ENCODE peak calls at places on chromosomes 3 and 15, in nine cellular contexts. B, O, G, Y, P, V, U, Q and R are unnamed samples.

GRCh38 chr15:44529864-44530604 is 6.9 kb upstream of the EIF3J start:
- DNase-seq in B (no peak), O (no peak), G (no peak), Y (no peak), P (no peak), V (no peak), U (no peak), Q (no peak), R (no peak)

GRCh38 chr3:115624029-115624645 is 827 bp downstream of the GAP43 start:
- DNase-seq in B (no peak), O (no peak), G (peak), Y (no peak), P (no peak), V (no peak), U (no peak), Q (no peak), R (no peak)

GRCh38 chr3:139934557-139935070 is 371 bp upstream of the CLSTN2 start:
- DNase-seq in B (peak), O (no peak), G (peak), Y (no peak), P (peak), V (peak), U (peak), Q (peak), R (no peak)

GRCh38 chr3:63762180-63762579 is 56.9 kb upstream of the C3orf49 start:
- DNase-seq in B (no peak), O (no peak), G (no peak), Y (no peak), P (peak), V (no peak), U (no peak), Q (no peak), R (no peak)

GRCh38 chr15:75672646-75673425 is 25.1 kb downstream of the SNX33 start:
- DNase-seq in B (no peak), O (no peak), G (no peak), Y (no peak), P (peak), V (no peak), U (no peak), Q (no peak), R (no peak)

GRCh38 chr15:43352693-43353382 is 18.0 kb downstream of the ZSCAN29 start:
- DNase-seq in B (no peak), O (no peak), G (no peak), Y (no peak), P (no peak), V (no peak), U (no peak), Q (no peak), R (no peak)

GRCh38 chr3:18988619-18989229 is 159.6 kb upstream of the KCNH8 start:
- DNase-seq in B (no peak), O (no peak), G (no peak), Y (no peak), P (peak), V (peak), U (no peak), Q (no peak), R (no peak)

GRCh38 chr3:108225221-108225620 is 3.0 kb upstream of the IFT57 start:
- DNase-seq in B (no peak), O (no peak), G (no peak), Y (no peak), P (no peak), V (no peak), U (no peak), Q (no peak), R (no peak)

GRCh38 chr3:141419946-141420345 is 51.6 kb downstream of the ZBTB38 start:
- DNase-seq in B (no peak), O (no peak), G (no peak), Y (no peak), P (peak), V (no peak), U (no peak), Q (no peak), R (no peak)

GRCh38 chr3:184409331-184409926 is 29.6 kb downstream of the CHRD start:
- DNase-seq in B (no peak), O (no peak), G (peak), Y (no peak), P (peak), V (no peak), U (no peak), Q (no peak), R (no peak)

GRCh38 chr3:52090131-52090548 is 33.8 kb upstream of the DUSP7 start:
- DNase-seq in B (peak), O (no peak), G (peak), Y (peak), P (peak), V (no peak), U (no peak), Q (no peak), R (no peak)

GRCh38 chr3:126954141-126954845 is 28.6 kb upstream of the PLXNA1 start:
- DNase-seq in B (peak), O (no peak), G (peak), Y (no peak), P (peak), V (no peak), U (no peak), Q (no peak), R (no peak)

GRCh38 chr3:128334766-128335165 is 131.9 kb downstream of the DNAJB8 start:
- DNase-seq in B (no peak), O (no peak), G (no peak), Y (no peak), P (no peak), V (no peak), U (no peak), Q (no peak), R (no peak)

GRCh38 chr3:38585791-38586420 is 63.6 kb downstream of the SCN5A start:
- DNase-seq in B (no peak), O (no peak), G (peak), Y (no peak), P (no peak), V (no peak), U (no peak), Q (peak), R (no peak)

GRCh38 chr15:73568881-73569280 is 64.3 kb downstream of the NPTN start:
- DNase-seq in B (no peak), O (no peak), G (no peak), Y (no peak), P (no peak), V (no peak), U (no peak), Q (no peak), R (no peak)

GRCh38 chr3:120451670-120452220 is 953 bp upstream of the FSTL1 start:
- DNase-seq in B (no peak), O (no peak), G (no peak), Y (no peak), P (peak), V (no peak), U (no peak), Q (no peak), R (no peak)

GRCh38 chr3:5006755-5007202 is 27.5 kb downstream of the BHLHE40 start:
- DNase-seq in B (no peak), O (peak), G (no peak), Y (no peak), P (no peak), V (no peak), U (no peak), Q (no peak), R (peak)

GRCh38 chr3:194555175-194556062 is 68.6 kb upstream of the ATP13A3 start:
- DNase-seq in B (no peak), O (no peak), G (no peak), Y (no peak), P (no peak), V (no peak), U (no peak), Q (no peak), R (no peak)

GRCh38 chr3:160450846-160451245 is 1.3 kb upstream of the TRIM59 start:
- DNase-seq in B (peak), O (no peak), G (no peak), Y (no peak), P (peak), V (no peak), U (no peak), Q (no peak), R (no peak)

GRCh38 chr3:140424726-140425125 is 253.1 kb upstream of the TRIM42 start:
- DNase-seq in B (no peak), O (no peak), G (no peak), Y (no peak), P (no peak), V (no peak), U (no peak), Q (no peak), R (no peak)

GRCh38 chr3:57797701-57798487 is 41.8 kb downstream of the SLMAP start:
- DNase-seq in B (no peak), O (no peak), G (no peak), Y (no peak), P (no peak), V (no peak), U (no peak), Q (no peak), R (no peak)